ENCODE peak calls at places on chromosome 13, in seven cellular contexts. One of them, this sample, is unnamed.

GRCh38 chr13:95481051-95481775 is 71.3 kb upstream of the CLDN10 start:
- DNase-seq in tibial artery: no peak
- DNase-seq in H9: no peak
- DNase-seq in breast epithelium: no peak
- DNase-seq in stimulated activated CD8-positive, alpha-beta memory T cell treated with anti-CD3 and anti-CD28 coated beads, Interleukin-2, amount 100 ng/mL, for 48 hours: no peak
- DNase-seq in left ventricle myocardium superior: no peak
- DNase-seq in GDM1: no peak
- DNase-seq in this sample: no peak

GRCh38 chr13:71912524-71912923 is 45.5 kb upstream of the DACH1 start:
- DNase-seq in H9: no peak
- DNase-seq in breast epithelium: no peak
- DNase-seq in stimulated activated CD8-positive, alpha-beta memory T cell treated with anti-CD3 and anti-CD28 coated beads, Interleukin-2, amount 100 ng/mL, for 48 hours: no peak
- DNase-seq in tibial artery: no peak
- DNase-seq in left ventricle myocardium superior: no peak
- DNase-seq in GDM1: no peak
- DNase-seq in this sample: no peak

GRCh38 chr13:37495046-37495445 is 103.5 kb downstream of the POSTN start:
- DNase-seq in left ventricle myocardium superior: no peak
- DNase-seq in H9: no peak
- DNase-seq in breast epithelium: no peak
- DNase-seq in tibial artery: no peak
- DNase-seq in stimulated activated CD8-positive, alpha-beta memory T cell treated with anti-CD3 and anti-CD28 coated beads, Interleukin-2, amount 100 ng/mL, for 48 hours: no peak
- DNase-seq in GDM1: no peak
- DNase-seq in this sample: no peak

GRCh38 chr13:102651392-102651791 is 43.5 kb downstream of the METTL21C start:
- DNase-seq in breast epithelium: no peak
- DNase-seq in H9: no peak
- DNase-seq in GDM1: no peak
- DNase-seq in stimulated activated CD8-positive, alpha-beta memory T cell treated with anti-CD3 and anti-CD28 coated beads, Interleukin-2, amount 100 ng/mL, for 48 hours: no peak
- DNase-seq in tibial artery: no peak
- DNase-seq in left ventricle myocardium superior: no peak
- DNase-seq in this sample: no peak

GRCh38 chr13:49560270-49561063 is 24.9 kb downstream of the RCBTB1 start:
- DNase-seq in left ventricle myocardium superior: no peak
- DNase-seq in stimulated activated CD8-positive, alpha-beta memory T cell treated with anti-CD3 and anti-CD28 coated beads, Interleukin-2, amount 100 ng/mL, for 48 hours: no peak
- DNase-seq in H9: no peak
- DNase-seq in GDM1: no peak
- DNase-seq in tibial artery: no peak
- DNase-seq in breast epithelium: no peak
- DNase-seq in this sample: no peak

GRCh38 chr13:23715762-23716235 is 145.6 kb downstream of the TNFRSF19 start:
- DNase-seq in tibial artery: no peak
- DNase-seq in breast epithelium: no peak
- DNase-seq in GDM1: no peak
- DNase-seq in left ventricle myocardium superior: no peak
- DNase-seq in stimulated activated CD8-positive, alpha-beta memory T cell treated with anti-CD3 and anti-CD28 coated beads, Interleukin-2, amount 100 ng/mL, for 48 hours: no peak
- DNase-seq in H9: peak; percentile 75
- DNase-seq in this sample: no peak

GRCh38 chr13:21549633-21550032 is 54.3 kb downstream of the MICU2 start:
- DNase-seq in H9: no peak
- DNase-seq in tibial artery: no peak
- DNase-seq in GDM1: no peak
- DNase-seq in breast epithelium: no peak
- DNase-seq in left ventricle myocardium superior: no peak
- DNase-seq in stimulated activated CD8-positive, alpha-beta memory T cell treated with anti-CD3 and anti-CD28 coated beads, Interleukin-2, amount 100 ng/mL, for 48 hours: no peak
- DNase-seq in this sample: no peak

GRCh38 chr13:36807616-36808015 is 11.4 kb upstream of the RFXAP start:
- DNase-seq in tibial artery: no peak
- DNase-seq in stimulated activated CD8-positive, alpha-beta memory T cell treated with anti-CD3 and anti-CD28 coated beads, Interleukin-2, amount 100 ng/mL, for 48 hours: no peak
- DNase-seq in left ventricle myocardium superior: no peak
- DNase-seq in breast epithelium: no peak
- DNase-seq in GDM1: no peak
- DNase-seq in H9: no peak
- DNase-seq in this sample: no peak

GRCh38 chr13:110916671-110917142 is 1.8 kb upstream of the ANKRD10 start:
- DNase-seq in tibial artery: no peak
- DNase-seq in GDM1: no peak
- DNase-seq in H9: no peak
- DNase-seq in stimulated activated CD8-positive, alpha-beta memory T cell treated with anti-CD3 and anti-CD28 coated beads, Interleukin-2, amount 100 ng/mL, for 48 hours: no peak
- DNase-seq in breast epithelium: no peak
- DNase-seq in left ventricle myocardium superior: no peak
- DNase-seq in this sample: no peak

GRCh38 chr13:29577135-29578051 is 18.1 kb downstream of the SLC7A1 start:
- DNase-seq in GDM1: no peak
- DNase-seq in breast epithelium: no peak
- DNase-seq in stimulated activated CD8-positive, alpha-beta memory T cell treated with anti-CD3 and anti-CD28 coated beads, Interleukin-2, amount 100 ng/mL, for 48 hours: no peak
- DNase-seq in H9: no peak
- DNase-seq in left ventricle myocardium superior: peak; percentile 67
- DNase-seq in tibial artery: no peak
- DNase-seq in this sample: no peak

GRCh38 chr13:77909827-77910226 is 8.8 kb downstream of the EDNRB start:
- DNase-seq in breast epithelium: no peak
- DNase-seq in H9: no peak
- DNase-seq in GDM1: no peak
- DNase-seq in left ventricle myocardium superior: no peak
- DNase-seq in tibial artery: no peak
- DNase-seq in stimulated activated CD8-positive, alpha-beta memory T cell treated with anti-CD3 and anti-CD28 coated beads, Interleukin-2, amount 100 ng/mL, for 48 hours: no peak
- DNase-seq in this sample: no peak

GRCh38 chr13:66139701-66140100 is 1090.4 kb downstream of the PCDH9 start:
- DNase-seq in tibial artery: no peak
- DNase-seq in H9: no peak
- DNase-seq in breast epithelium: no peak
- DNase-seq in left ventricle myocardium superior: no peak
- DNase-seq in stimulated activated CD8-positive, alpha-beta memory T cell treated with anti-CD3 and anti-CD28 coated beads, Interleukin-2, amount 100 ng/mL, for 48 hours: no peak
- DNase-seq in GDM1: no peak
- DNase-seq in this sample: no peak

GRCh38 chr13:93248627-93249047 is 22.0 kb downstream of the GPC6 start:
- DNase-seq in tibial artery: peak; percentile 80
- DNase-seq in breast epithelium: no peak
- DNase-seq in left ventricle myocardium superior: peak; percentile 19
- DNase-seq in GDM1: no peak
- DNase-seq in stimulated activated CD8-positive, alpha-beta memory T cell treated with anti-CD3 and anti-CD28 coated beads, Interleukin-2, amount 100 ng/mL, for 48 hours: no peak
- DNase-seq in H9: peak; percentile 60
- DNase-seq in this sample: no peak

GRCh38 chr13:107678075-107678689 is 537.2 kb downstream of the LIG4 start:
- DNase-seq in tibial artery: no peak
- DNase-seq in breast epithelium: no peak
- DNase-seq in GDM1: no peak
- DNase-seq in left ventricle myocardium superior: no peak
- DNase-seq in stimulated activated CD8-positive, alpha-beta memory T cell treated with anti-CD3 and anti-CD28 coated beads, Interleukin-2, amount 100 ng/mL, for 48 hours: no peak
- DNase-seq in H9: no peak
- DNase-seq in this sample: no peak

GRCh38 chr13:112928958-112929777 is 39.8 kb upstream of the MCF2L start:
- DNase-seq in stimulated activated CD8-positive, alpha-beta memory T cell treated with anti-CD3 and anti-CD28 coated beads, Interleukin-2, amount 100 ng/mL, for 48 hours: no peak
- DNase-seq in tibial artery: no peak
- DNase-seq in H9: no peak
- DNase-seq in breast epithelium: no peak
- DNase-seq in left ventricle myocardium superior: no peak
- DNase-seq in GDM1: peak; percentile 55
- DNase-seq in this sample: no peak

GRCh38 chr13:46345400-46345799 is 41.7 kb downstream of the RUBCNL start:
- DNase-seq in tibial artery: no peak
- DNase-seq in left ventricle myocardium superior: no peak
- DNase-seq in stimulated activated CD8-positive, alpha-beta memory T cell treated with anti-CD3 and anti-CD28 coated beads, Interleukin-2, amount 100 ng/mL, for 48 hours: no peak
- DNase-seq in H9: no peak
- DNase-seq in breast epithelium: no peak
- DNase-seq in GDM1: no peak
- DNase-seq in this sample: no peak

GRCh38 chr13:66996503-66996902 is 233.6 kb downstream of the PCDH9 start:
- DNase-seq in tibial artery: no peak
- DNase-seq in H9: no peak
- DNase-seq in stimulated activated CD8-positive, alpha-beta memory T cell treated with anti-CD3 and anti-CD28 coated beads, Interleukin-2, amount 100 ng/mL, for 48 hours: no peak
- DNase-seq in breast epithelium: no peak
- DNase-seq in GDM1: no peak
- DNase-seq in left ventricle myocardium superior: no peak
- DNase-seq in this sample: no peak

GRCh38 chr13:24716446-24716845 is 36.2 kb downstream of the ATP12A start:
- DNase-seq in H9: no peak
- DNase-seq in stimulated activated CD8-positive, alpha-beta memory T cell treated with anti-CD3 and anti-CD28 coated beads, Interleukin-2, amount 100 ng/mL, for 48 hours: no peak
- DNase-seq in left ventricle myocardium superior: no peak
- DNase-seq in tibial artery: no peak
- DNase-seq in breast epithelium: no peak
- DNase-seq in GDM1: no peak
- DNase-seq in this sample: no peak

GRCh38 chr13:79870766-79871165 is 389.8 kb downstream of the NDFIP2 start:
- DNase-seq in stimulated activated CD8-positive, alpha-beta memory T cell treated with anti-CD3 and anti-CD28 coated beads, Interleukin-2, amount 100 ng/mL, for 48 hours: no peak
- DNase-seq in GDM1: no peak
- DNase-seq in H9: no peak
- DNase-seq in tibial artery: no peak
- DNase-seq in left ventricle myocardium superior: no peak
- DNase-seq in breast epithelium: no peak
- DNase-seq in this sample: no peak

GRCh38 chr13:59643239-59643865 is 520.4 kb downstream of the DIAPH3 start:
- DNase-seq in left ventricle myocardium superior: no peak
- DNase-seq in stimulated activated CD8-positive, alpha-beta memory T cell treated with anti-CD3 and anti-CD28 coated beads, Interleukin-2, amount 100 ng/mL, for 48 hours: no peak
- DNase-seq in tibial artery: no peak
- DNase-seq in GDM1: no peak
- DNase-seq in H9: no peak
- DNase-seq in breast epithelium: no peak
- DNase-seq in this sample: no peak

GRCh38 chr13:66520511-66521390 is 709.4 kb downstream of the PCDH9 start:
- DNase-seq in tibial artery: no peak
- DNase-seq in left ventricle myocardium superior: no peak
- DNase-seq in GDM1: no peak
- DNase-seq in H9: no peak
- DNase-seq in stimulated activated CD8-positive, alpha-beta memory T cell treated with anti-CD3 and anti-CD28 coated beads, Interleukin-2, amount 100 ng/mL, for 48 hours: no peak
- DNase-seq in breast epithelium: no peak
- DNase-seq in this sample: no peak

GRCh38 chr13:98240131-98240530 is 63.1 kb upstream of the RNF113B start:
- DNase-seq in stimulated activated CD8-positive, alpha-beta memory T cell treated with anti-CD3 and anti-CD28 coated beads, Interleukin-2, amount 100 ng/mL, for 48 hours: no peak
- DNase-seq in left ventricle myocardium superior: no peak
- DNase-seq in H9: no peak
- DNase-seq in GDM1: no peak
- DNase-seq in breast epithelium: no peak
- DNase-seq in tibial artery: no peak
- DNase-seq in this sample: no peak

GRCh38 chr13:76641056-76641455 is 245.1 kb downstream of the KCTD12 start:
- DNase-seq in tibial artery: no peak
- DNase-seq in breast epithelium: no peak
- DNase-seq in GDM1: no peak
- DNase-seq in left ventricle myocardium superior: no peak
- DNase-seq in H9: no peak
- DNase-seq in stimulated activated CD8-positive, alpha-beta memory T cell treated with anti-CD3 and anti-CD28 coated beads, Interleukin-2, amount 100 ng/mL, for 48 hours: no peak
- DNase-seq in this sample: no peak

GRCh38 chr13:43846496-43846895 is 33.0 kb downstream of the CCDC122 start:
- DNase-seq in breast epithelium: no peak
- DNase-seq in tibial artery: no peak
- DNase-seq in left ventricle myocardium superior: no peak
- DNase-seq in stimulated activated CD8-positive, alpha-beta memory T cell treated with anti-CD3 and anti-CD28 coated beads, Interleukin-2, amount 100 ng/mL, for 48 hours: no peak
- DNase-seq in H9: no peak
- DNase-seq in GDM1: no peak
- DNase-seq in this sample: no peak

GRCh38 chr13:26585136-26585535 is 27.7 kb downstream of the WASF3 start:
- DNase-seq in GDM1: no peak
- DNase-seq in breast epithelium: no peak
- DNase-seq in H9: no peak
- DNase-seq in left ventricle myocardium superior: no peak
- DNase-seq in stimulated activated CD8-positive, alpha-beta memory T cell treated with anti-CD3 and anti-CD28 coated beads, Interleukin-2, amount 100 ng/mL, for 48 hours: no peak
- DNase-seq in tibial artery: no peak
- DNase-seq in this sample: no peak

GRCh38 chr13:53520132-53520531 is 491.5 kb downstream of the OLFM4 start:
- DNase-seq in left ventricle myocardium superior: no peak
- DNase-seq in H9: no peak
- DNase-seq in stimulated activated CD8-positive, alpha-beta memory T cell treated with anti-CD3 and anti-CD28 coated beads, Interleukin-2, amount 100 ng/mL, for 48 hours: no peak
- DNase-seq in tibial artery: no peak
- DNase-seq in breast epithelium: no peak
- DNase-seq in GDM1: no peak
- DNase-seq in this sample: no peak

GRCh38 chr13:28396053-28396452 is 98.9 kb downstream of the FLT1 start:
- DNase-seq in GDM1: no peak
- DNase-seq in tibial artery: no peak
- DNase-seq in left ventricle myocardium superior: no peak
- DNase-seq in stimulated activated CD8-positive, alpha-beta memory T cell treated with anti-CD3 and anti-CD28 coated beads, Interleukin-2, amount 100 ng/mL, for 48 hours: no peak
- DNase-seq in breast epithelium: no peak
- DNase-seq in H9: no peak
- DNase-seq in this sample: no peak

GRCh38 chr13:28533049-28533436 is 38.1 kb upstream of the FLT1 start:
- DNase-seq in breast epithelium: no peak
- DNase-seq in stimulated activated CD8-positive, alpha-beta memory T cell treated with anti-CD3 and anti-CD28 coated beads, Interleukin-2, amount 100 ng/mL, for 48 hours: no peak
- DNase-seq in tibial artery: no peak
- DNase-seq in GDM1: no peak
- DNase-seq in H9: no peak
- DNase-seq in left ventricle myocardium superior: no peak
- DNase-seq in this sample: no peak

GRCh38 chr13:23510979-23511735 is 59.1 kb upstream of the TNFRSF19 start:
- DNase-seq in left ventricle myocardium superior: no peak
- DNase-seq in tibial artery: no peak
- DNase-seq in stimulated activated CD8-positive, alpha-beta memory T cell treated with anti-CD3 and anti-CD28 coated beads, Interleukin-2, amount 100 ng/mL, for 48 hours: no peak
- DNase-seq in breast epithelium: no peak
- DNase-seq in GDM1: no peak
- DNase-seq in H9: no peak
- DNase-seq in this sample: no peak

GRCh38 chr13:93534181-93534700 is 307.6 kb downstream of the GPC6 start:
- DNase-seq in breast epithelium: no peak
- DNase-seq in H9: no peak
- DNase-seq in left ventricle myocardium superior: no peak
- DNase-seq in stimulated activated CD8-positive, alpha-beta memory T cell treated with anti-CD3 and anti-CD28 coated beads, Interleukin-2, amount 100 ng/mL, for 48 hours: no peak
- DNase-seq in GDM1: no peak
- DNase-seq in tibial artery: no peak
- DNase-seq in this sample: no peak

GRCh38 chr13:24648983-24649684 is 31.1 kb upstream of the ATP12A start:
- DNase-seq in breast epithelium: no peak
- DNase-seq in GDM1: no peak
- DNase-seq in left ventricle myocardium superior: no peak
- DNase-seq in H9: no peak
- DNase-seq in tibial artery: no peak
- DNase-seq in stimulated activated CD8-positive, alpha-beta memory T cell treated with anti-CD3 and anti-CD28 coated beads, Interleukin-2, amount 100 ng/mL, for 48 hours: no peak
- DNase-seq in this sample: no peak

GRCh38 chr13:50712882-50713281 is 130.6 kb downstream of the DLEU7 start:
- DNase-seq in GDM1: no peak
- DNase-seq in H9: no peak
- DNase-seq in left ventricle myocardium superior: no peak
- DNase-seq in breast epithelium: no peak
- DNase-seq in stimulated activated CD8-positive, alpha-beta memory T cell treated with anti-CD3 and anti-CD28 coated beads, Interleukin-2, amount 100 ng/mL, for 48 hours: no peak
- DNase-seq in tibial artery: no peak
- DNase-seq in this sample: no peak

GRCh38 chr13:66553391-66553790 is 676.7 kb downstream of the PCDH9 start:
- DNase-seq in GDM1: no peak
- DNase-seq in tibial artery: no peak
- DNase-seq in left ventricle myocardium superior: no peak
- DNase-seq in breast epithelium: no peak
- DNase-seq in stimulated activated CD8-positive, alpha-beta memory T cell treated with anti-CD3 and anti-CD28 coated beads, Interleukin-2, amount 100 ng/mL, for 48 hours: no peak
- DNase-seq in H9: no peak
- DNase-seq in this sample: no peak

GRCh38 chr13:20093946-20094345 is 66.9 kb downstream of the GJA3 start:
- DNase-seq in stimulated activated CD8-positive, alpha-beta memory T cell treated with anti-CD3 and anti-CD28 coated beads, Interleukin-2, amount 100 ng/mL, for 48 hours: no peak
- DNase-seq in H9: no peak
- DNase-seq in breast epithelium: no peak
- DNase-seq in GDM1: no peak
- DNase-seq in left ventricle myocardium superior: no peak
- DNase-seq in tibial artery: no peak
- DNase-seq in this sample: no peak

GRCh38 chr13:25207291-25207690 is 35.2 kb upstream of the AMER2 start:
- DNase-seq in breast epithelium: no peak
- DNase-seq in GDM1: no peak
- DNase-seq in left ventricle myocardium superior: no peak
- DNase-seq in tibial artery: no peak
- DNase-seq in stimulated activated CD8-positive, alpha-beta memory T cell treated with anti-CD3 and anti-CD28 coated beads, Interleukin-2, amount 100 ng/mL, for 48 hours: no peak
- DNase-seq in H9: no peak
- DNase-seq in this sample: no peak

GRCh38 chr13:107441279-107441678 is 774.1 kb downstream of the LIG4 start:
- DNase-seq in tibial artery: no peak
- DNase-seq in left ventricle myocardium superior: no peak
- DNase-seq in H9: no peak
- DNase-seq in stimulated activated CD8-positive, alpha-beta memory T cell treated with anti-CD3 and anti-CD28 coated beads, Interleukin-2, amount 100 ng/mL, for 48 hours: no peak
- DNase-seq in breast epithelium: no peak
- DNase-seq in GDM1: no peak
- DNase-seq in this sample: no peak

GRCh38 chr13:41458187-41458938 is 1.0 kb downstream of the RGCC start:
- DNase-seq in GDM1: no peak
- DNase-seq in breast epithelium: no peak
- DNase-seq in left ventricle myocardium superior: peak; percentile 60
- DNase-seq in tibial artery: no peak
- DNase-seq in stimulated activated CD8-positive, alpha-beta memory T cell treated with anti-CD3 and anti-CD28 coated beads, Interleukin-2, amount 100 ng/mL, for 48 hours: peak; percentile 48
- DNase-seq in H9: peak; percentile 42
- DNase-seq in this sample: no peak

GRCh38 chr13:23695711-23696512 is 125.7 kb downstream of the TNFRSF19 start:
- DNase-seq in left ventricle myocardium superior: peak; percentile 73
- DNase-seq in H9: peak; percentile 59
- DNase-seq in tibial artery: no peak
- DNase-seq in breast epithelium: no peak
- DNase-seq in GDM1: no peak
- DNase-seq in stimulated activated CD8-positive, alpha-beta memory T cell treated with anti-CD3 and anti-CD28 coated beads, Interleukin-2, amount 100 ng/mL, for 48 hours: peak; percentile 32
- DNase-seq in this sample: no peak

This sample was measured in thoracic aorta.